ENCODE peak calls at places on chromosomes 4 and X, in ten cellular contexts. One of them, this sample, is unnamed.

GRCh38 chrX:67780694-67781109 is 236.9 kb downstream of the AR start:
- DNase-seq in lower leg skin: peak; percentile 89
- DNase-seq in cardiac muscle cell: peak; percentile 97
- DNase-seq in H9: no peak
- DNase-seq in HFF-Myc: peak; percentile 89
- DNase-seq in Calu3: peak; percentile 34
- DNase-seq in natural killer cell: no peak
- DNase-seq in AG09309: peak; percentile 92
- DNase-seq in mammary epithelial cell: peak; percentile 9
- DNase-seq in A673: peak; percentile 27
- DNase-seq in this sample: no peak

GRCh38 chrX:140317462-140317861 is 187.4 kb downstream of the SOX3 start:
- DNase-seq in lower leg skin: no peak
- DNase-seq in A673: no peak
- DNase-seq in mammary epithelial cell: no peak
- DNase-seq in natural killer cell: no peak
- DNase-seq in AG09309: no peak
- DNase-seq in Calu3: no peak
- DNase-seq in H9: no peak
- DNase-seq in HFF-Myc: no peak
- DNase-seq in cardiac muscle cell: no peak
- DNase-seq in this sample: no peak

GRCh38 chrX:43718956-43719355 is 62.9 kb downstream of the MAOA start:
- DNase-seq in cardiac muscle cell: no peak
- DNase-seq in A673: no peak
- DNase-seq in lower leg skin: no peak
- DNase-seq in H9: no peak
- DNase-seq in mammary epithelial cell: peak; percentile 67
- DNase-seq in natural killer cell: no peak
- DNase-seq in Calu3: no peak
- DNase-seq in AG09309: no peak
- DNase-seq in HFF-Myc: no peak
- DNase-seq in this sample: no peak

GRCh38 chr4:155809835-155810234 is 51.0 kb downstream of the GUCY1B1 start:
- DNase-seq in Calu3: peak; percentile 7
- DNase-seq in lower leg skin: no peak
- DNase-seq in H9: no peak
- DNase-seq in A673: peak; percentile 90
- DNase-seq in AG09309: peak; percentile 67
- DNase-seq in natural killer cell: no peak
- DNase-seq in mammary epithelial cell: peak; percentile 59
- DNase-seq in HFF-Myc: peak; percentile 77
- DNase-seq in cardiac muscle cell: peak; percentile 92
- DNase-seq in this sample: no peak

GRCh38 chr4:146932111-146932510 is 13.6 kb downstream of the TTC29 start:
- DNase-seq in mammary epithelial cell: no peak
- DNase-seq in A673: no peak
- DNase-seq in Calu3: no peak
- DNase-seq in AG09309: no peak
- DNase-seq in natural killer cell: no peak
- DNase-seq in cardiac muscle cell: no peak
- DNase-seq in H9: no peak
- DNase-seq in HFF-Myc: no peak
- DNase-seq in lower leg skin: no peak
- DNase-seq in this sample: no peak

GRCh38 chrX:3549442-3549875 is 164.0 kb downstream of the PRKX start:
- DNase-seq in Calu3: peak; percentile 27
- DNase-seq in natural killer cell: no peak
- DNase-seq in AG09309: no peak
- DNase-seq in cardiac muscle cell: peak; percentile 54
- DNase-seq in A673: peak; percentile 54
- DNase-seq in H9: no peak
- DNase-seq in lower leg skin: no peak
- DNase-seq in mammary epithelial cell: peak; percentile 39
- DNase-seq in HFF-Myc: no peak
- DNase-seq in this sample: no peak

GRCh38 chrX:130688360-130688759 is 214.6 kb downstream of the ENOX2 start:
- DNase-seq in lower leg skin: no peak
- DNase-seq in H9: no peak
- DNase-seq in AG09309: no peak
- DNase-seq in HFF-Myc: no peak
- DNase-seq in natural killer cell: no peak
- DNase-seq in cardiac muscle cell: no peak
- DNase-seq in mammary epithelial cell: no peak
- DNase-seq in A673: no peak
- DNase-seq in Calu3: no peak
- DNase-seq in this sample: no peak

GRCh38 chr4:8838911-8839431 is 32.7 kb downstream of the HMX1 start:
- DNase-seq in AG09309: no peak
- DNase-seq in A673: no peak
- DNase-seq in natural killer cell: no peak
- DNase-seq in HFF-Myc: no peak
- DNase-seq in cardiac muscle cell: no peak
- DNase-seq in mammary epithelial cell: no peak
- DNase-seq in lower leg skin: peak; percentile 68
- DNase-seq in H9: peak; percentile 18
- DNase-seq in Calu3: no peak
- DNase-seq in this sample: peak; percentile 9

GRCh38 chr4:182067828-182068227 is 175.4 kb upstream of the TENM3 start:
- DNase-seq in H9: no peak
- DNase-seq in A673: peak; percentile 38
- DNase-seq in lower leg skin: no peak
- DNase-seq in cardiac muscle cell: no peak
- DNase-seq in AG09309: no peak
- DNase-seq in mammary epithelial cell: no peak
- DNase-seq in HFF-Myc: no peak
- DNase-seq in Calu3: no peak
- DNase-seq in natural killer cell: no peak
- DNase-seq in this sample: no peak

GRCh38 chr4:52197351-52197750 is 146.2 kb downstream of the SPATA18 start:
- DNase-seq in natural killer cell: no peak
- DNase-seq in H9: no peak
- DNase-seq in HFF-Myc: no peak
- DNase-seq in mammary epithelial cell: no peak
- DNase-seq in Calu3: no peak
- DNase-seq in AG09309: no peak
- DNase-seq in cardiac muscle cell: no peak
- DNase-seq in lower leg skin: no peak
- DNase-seq in A673: no peak
- DNase-seq in this sample: no peak

GRCh38 chr4:98921292-98921691 is 7.6 kb downstream of the EIF4E start:
- DNase-seq in Calu3: no peak
- DNase-seq in mammary epithelial cell: no peak
- DNase-seq in cardiac muscle cell: no peak
- DNase-seq in HFF-Myc: no peak
- DNase-seq in natural killer cell: no peak
- DNase-seq in lower leg skin: no peak
- DNase-seq in A673: no peak
- DNase-seq in AG09309: no peak
- DNase-seq in H9: no peak
- DNase-seq in this sample: no peak

GRCh38 chr4:107718351-107718965 is 1.6 kb downstream of the PAPSS1 start:
- DNase-seq in HFF-Myc: no peak
- DNase-seq in mammary epithelial cell: peak; percentile 76
- DNase-seq in A673: no peak
- DNase-seq in lower leg skin: no peak
- DNase-seq in cardiac muscle cell: peak; percentile 57
- DNase-seq in Calu3: no peak
- DNase-seq in AG09309: peak; percentile 91
- DNase-seq in natural killer cell: no peak
- DNase-seq in H9: no peak
- DNase-seq in this sample: no peak

GRCh38 chr4:108783666-108784463 is 21.0 kb upstream of the ETNPPL start:
- DNase-seq in natural killer cell: no peak
- DNase-seq in AG09309: no peak
- DNase-seq in HFF-Myc: no peak
- DNase-seq in H9: no peak
- DNase-seq in A673: peak; percentile 37
- DNase-seq in mammary epithelial cell: no peak
- DNase-seq in lower leg skin: no peak
- DNase-seq in Calu3: peak; percentile 0
- DNase-seq in cardiac muscle cell: peak; percentile 31
- DNase-seq in this sample: no peak

GRCh38 chr4:26130173-26130572 is 190.6 kb upstream of the RBPJ start:
- DNase-seq in lower leg skin: no peak
- DNase-seq in cardiac muscle cell: no peak
- DNase-seq in A673: no peak
- DNase-seq in mammary epithelial cell: no peak
- DNase-seq in AG09309: no peak
- DNase-seq in H9: no peak
- DNase-seq in Calu3: no peak
- DNase-seq in natural killer cell: no peak
- DNase-seq in HFF-Myc: no peak
- DNase-seq in this sample: no peak

GRCh38 chr4:128031756-128032384 is 29.2 kb upstream of the LARP1B start:
- DNase-seq in Calu3: no peak
- DNase-seq in AG09309: no peak
- DNase-seq in lower leg skin: no peak
- DNase-seq in natural killer cell: no peak
- DNase-seq in cardiac muscle cell: no peak
- DNase-seq in mammary epithelial cell: no peak
- DNase-seq in H9: no peak
- DNase-seq in HFF-Myc: no peak
- DNase-seq in A673: no peak
- DNase-seq in this sample: no peak

GRCh38 chr4:15021301-15021700 is 19.0 kb downstream of the CPEB2 start:
- DNase-seq in mammary epithelial cell: no peak
- DNase-seq in Calu3: no peak
- DNase-seq in HFF-Myc: no peak
- DNase-seq in lower leg skin: no peak
- DNase-seq in H9: no peak
- DNase-seq in A673: no peak
- DNase-seq in cardiac muscle cell: no peak
- DNase-seq in natural killer cell: no peak
- DNase-seq in AG09309: no peak
- DNase-seq in this sample: no peak

GRCh38 chr4:37826282-37827029 is at the start of gene PGM2:
- DNase-seq in natural killer cell: peak; percentile 85
- DNase-seq in AG09309: no peak
- DNase-seq in A673: peak; percentile 87
- DNase-seq in H9: peak; percentile 92
- DNase-seq in lower leg skin: peak; percentile 97
- DNase-seq in cardiac muscle cell: peak; percentile 86
- DNase-seq in mammary epithelial cell: peak; percentile 83
- DNase-seq in Calu3: peak; percentile 85
- DNase-seq in HFF-Myc: peak; percentile 36
- DNase-seq in this sample: peak; percentile 91

GRCh38 chr4:67909910-67910905 is 26.4 kb upstream of the TMPRSS11D start:
- DNase-seq in mammary epithelial cell: peak; percentile 17
- DNase-seq in natural killer cell: no peak
- DNase-seq in AG09309: no peak
- DNase-seq in cardiac muscle cell: peak; percentile 46
- DNase-seq in Calu3: no peak
- DNase-seq in HFF-Myc: no peak
- DNase-seq in lower leg skin: no peak
- DNase-seq in H9: no peak
- DNase-seq in A673: peak; percentile 14
- DNase-seq in this sample: no peak

DNA sequence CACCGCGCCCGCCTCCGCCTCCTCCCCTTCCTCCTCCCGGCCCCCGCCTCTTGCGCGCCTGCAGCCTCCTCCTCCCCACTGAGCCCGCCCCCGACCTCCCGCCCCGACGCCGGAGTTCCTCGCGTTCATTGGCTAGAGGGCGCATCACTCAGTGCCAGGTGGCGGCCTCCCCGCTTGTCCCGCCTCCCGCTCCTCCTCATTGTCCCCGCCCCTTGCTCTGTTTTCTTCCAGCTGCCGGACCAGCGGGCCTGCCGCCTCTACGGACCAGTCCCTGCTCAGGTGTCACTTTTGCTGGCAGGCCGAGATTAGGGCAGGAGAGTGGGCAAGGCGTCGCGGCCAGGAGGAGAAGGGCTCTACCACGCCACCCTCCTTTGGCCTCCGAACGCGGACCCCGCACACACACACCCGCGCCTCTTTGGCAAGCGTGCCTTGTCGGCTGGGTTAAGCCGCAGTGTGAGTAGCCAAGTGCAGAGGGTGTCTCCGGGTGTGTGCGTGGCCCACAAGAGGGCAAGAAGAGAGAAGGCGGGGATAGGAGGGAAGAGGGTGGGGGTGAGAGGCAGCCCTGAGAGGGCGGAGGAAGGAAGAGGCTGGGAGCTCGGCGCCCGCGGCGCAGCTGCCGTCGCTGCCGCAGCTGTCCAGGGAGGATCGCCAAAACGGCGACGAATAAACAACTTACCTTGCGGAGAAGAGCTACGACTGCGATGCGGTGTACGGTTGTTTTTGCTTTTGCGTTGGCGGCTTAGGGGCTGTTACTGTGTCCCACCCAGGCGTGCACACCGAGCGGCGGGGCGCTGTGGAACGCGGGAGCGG is 436 bp upstream of the PPP3CA start:
- DNase-seq in HFF-Myc: peak; percentile 84
- DNase-seq in natural killer cell: peak; percentile 99
- DNase-seq in A673: peak; percentile 98
- DNase-seq in Calu3: peak; percentile 95
- DNase-seq in H9: peak; percentile 97
- DNase-seq in mammary epithelial cell: peak; percentile 96
- DNase-seq in AG09309: peak; percentile 89
- DNase-seq in lower leg skin: peak; percentile 100
- DNase-seq in cardiac muscle cell: peak; percentile 99
- DNase-seq in this sample: peak; percentile 98
- TF ChIP-seq CTCF in HFF-Myc: no peak
- TF ChIP-seq CTCF in natural killer cell: no peak
- TF ChIP-seq CTCF in A673: peak; percentile 14
- TF ChIP-seq CTCF in Calu3: no peak
- TF ChIP-seq CTCF in H9: no peak
- TF ChIP-seq CTCF in mammary epithelial cell: no peak
- TF ChIP-seq CTCF in AG09309: peak; percentile 20
- TF ChIP-seq CTCF in lower leg skin: peak; percentile 71
- TF ChIP-seq CTCF in cardiac muscle cell: peak; percentile 23
- TF ChIP-seq CTCF in this sample: no peak

GRCh38 chr4:173591760-173592159 is 61.7 kb upstream of the HAND2 start:
- DNase-seq in natural killer cell: no peak
- DNase-seq in cardiac muscle cell: no peak
- DNase-seq in AG09309: no peak
- DNase-seq in Calu3: no peak
- DNase-seq in H9: no peak
- DNase-seq in lower leg skin: no peak
- DNase-seq in mammary epithelial cell: no peak
- DNase-seq in HFF-Myc: no peak
- DNase-seq in A673: no peak
- DNase-seq in this sample: no peak
- TF ChIP-seq CTCF in natural killer cell: no peak
- TF ChIP-seq CTCF in cardiac muscle cell: no peak
- TF ChIP-seq CTCF in AG09309: no peak
- TF ChIP-seq CTCF in Calu3: no peak
- TF ChIP-seq CTCF in H9: peak; percentile 65
- TF ChIP-seq CTCF in lower leg skin: no peak
- TF ChIP-seq CTCF in mammary epithelial cell: no peak
- TF ChIP-seq CTCF in HFF-Myc: peak; percentile 6
- TF ChIP-seq CTCF in A673: peak; percentile 28
- TF ChIP-seq CTCF in this sample: no peak

GRCh38 chr4:55736605-55737183 is 82.9 kb upstream of the EXOC1L start:
- DNase-seq in cardiac muscle cell: peak; percentile 27
- DNase-seq in natural killer cell: no peak
- DNase-seq in Calu3: no peak
- DNase-seq in AG09309: no peak
- DNase-seq in H9: no peak
- DNase-seq in A673: peak; percentile 1
- DNase-seq in HFF-Myc: no peak
- DNase-seq in mammary epithelial cell: no peak
- DNase-seq in lower leg skin: no peak
- DNase-seq in this sample: no peak
- TF ChIP-seq CTCF in cardiac muscle cell: peak; percentile 28
- TF ChIP-seq CTCF in natural killer cell: peak; percentile 5
- TF ChIP-seq CTCF in Calu3: peak; percentile 27
- TF ChIP-seq CTCF in AG09309: peak; percentile 9
- TF ChIP-seq CTCF in H9: peak; percentile 72
- TF ChIP-seq CTCF in A673: peak; percentile 41
- TF ChIP-seq CTCF in HFF-Myc: no peak
- TF ChIP-seq CTCF in mammary epithelial cell: peak; percentile 37
- TF ChIP-seq CTCF in lower leg skin: no peak
- TF ChIP-seq CTCF in this sample: no peak

GRCh38 chr4:5708829-5709680 is 696 bp upstream of the EVC2 start:
- DNase-seq in A673: peak; percentile 12
- DNase-seq in natural killer cell: no peak
- DNase-seq in lower leg skin: no peak
- DNase-seq in H9: peak; percentile 41
- DNase-seq in mammary epithelial cell: no peak
- DNase-seq in AG09309: no peak
- DNase-seq in cardiac muscle cell: no peak
- DNase-seq in HFF-Myc: no peak
- DNase-seq in Calu3: no peak
- DNase-seq in this sample: no peak
- TF ChIP-seq CTCF in A673: no peak
- TF ChIP-seq CTCF in natural killer cell: no peak
- TF ChIP-seq CTCF in lower leg skin: no peak
- TF ChIP-seq CTCF in H9: no peak
- TF ChIP-seq CTCF in mammary epithelial cell: no peak
- TF ChIP-seq CTCF in AG09309: no peak
- TF ChIP-seq CTCF in cardiac muscle cell: no peak
- TF ChIP-seq CTCF in HFF-Myc: no peak
- TF ChIP-seq CTCF in Calu3: no peak
- TF ChIP-seq CTCF in this sample: no peak

This sample was measured in activated B cell treated with CpG ODN at 0.5 μM for 24 hours.